ENCODE peak calls at places on chromosome 7, in seven cellular contexts. F is uterus, A is fibroblast of the aortic adventitia, O is WERI-Rb-1, X is A549, Z is neural progenitor cell, K is BJ. V is an unnamed sample.

GRCh38 chr7:92790987-92791386 is 45.4 kb downstream of the CDK6 start:
- DNase-seq in F (no peak), A (peak), X (no peak), K (no peak), O (no peak), Z (no peak), V (no peak)

GRCh38 chr7:20913853-20914252 is 127.2 kb upstream of the SP8 start:
- DNase-seq in O (no peak), X (peak), K (no peak), F (no peak), Z (no peak), A (no peak), V (no peak)

GRCh38 chr7:73332447-73332846 is 4.5 kb downstream of the FKBP6 start:
- DNase-seq in A (no peak), K (no peak), Z (no peak), X (no peak), O (no peak), F (no peak), V (no peak)

GRCh38 chr7:96481831-96482230 is 159.9 kb upstream of the SLC25A13 start:
- DNase-seq in Z (no peak), X (no peak), O (no peak), K (peak), F (no peak), A (peak), V (no peak)

GRCh38 chr7:145082366-145083240 is 246.8 kb upstream of the TPK1 start:
- DNase-seq in F (no peak), K (no peak), X (no peak), O (peak), Z (no peak), A (no peak), V (no peak)

GRCh38 chr7:12297709-12298108 is 86.6 kb downstream of the TMEM106B start:
- DNase-seq in A (no peak), K (no peak), O (no peak), X (no peak), F (no peak), Z (no peak), V (no peak)

GRCh38 chr7:158027646-158028045 is 560.0 kb downstream of the PTPRN2 start:
- DNase-seq in X (no peak), O (no peak), F (no peak), K (no peak), Z (no peak), A (no peak), V (no peak)

GRCh38 chr7:39709768-39710291 is 86.5 kb downstream of the RALA start:
- DNase-seq in X (no peak), A (peak), K (no peak), F (peak), Z (peak), O (peak), V (no peak)

GRCh38 chr7:158432369-158433270 is 155.0 kb downstream of the PTPRN2 start:
- DNase-seq in A (no peak), Z (no peak), X (peak), K (no peak), O (peak), F (no peak), V (peak)

GRCh38 chr7:151882734-151883133 is 5.8 kb upstream of the PRKAG2 start:
- DNase-seq in K (no peak), Z (no peak), F (no peak), A (no peak), O (no peak), X (no peak), V (no peak)

GRCh38 chr7:44284216-44284615 is 41.2 kb downstream of the CAMK2B start:
- DNase-seq in A (no peak), O (peak), Z (no peak), K (no peak), X (no peak), F (peak), V (no peak)

GRCh38 chr7:105580022-105580740 is 1.1 kb downstream of the EFCAB10 start:
- DNase-seq in Z (no peak), K (no peak), F (no peak), O (no peak), A (no peak), X (peak), V (no peak)

GRCh38 chr7:149790146-149790548 is 16.8 kb upstream of the ZNF467 start:
- DNase-seq in Z (peak), K (no peak), F (no peak), A (no peak), O (peak), X (peak), V (peak)

GRCh38 chr7:134086998-134087735 is 40.0 kb upstream of the LRGUK start:
- DNase-seq in Z (no peak), O (no peak), A (no peak), F (no peak), X (no peak), K (no peak), V (no peak)

GRCh38 chr7:76071316-76072242 is 23.7 kb downstream of the MDH2 start:
- DNase-seq in K (no peak), A (peak), O (peak), Z (peak), X (no peak), F (peak), V (peak)

GRCh38 chr7:13139436-13139835 is 452.0 kb downstream of the ARL4A start:
- DNase-seq in K (no peak), Z (no peak), O (no peak), F (no peak), A (no peak), X (no peak), V (no peak)

GRCh38 chr7:55242613-55243012 is 122.5 kb upstream of the LANCL2 start:
- DNase-seq in F (no peak), A (no peak), X (no peak), Z (no peak), O (no peak), K (no peak), V (no peak)

GRCh38 chr7:68014031-68014774 is 1017.6 kb downstream of the TYW1 start:
- DNase-seq in O (no peak), Z (no peak), K (no peak), F (no peak), X (no peak), A (no peak), V (no peak)

GRCh38 chr7:102410123-102410522 is 14.0 kb downstream of the PRKRIP1 start:
- DNase-seq in O (no peak), F (no peak), A (no peak), K (no peak), Z (no peak), X (no peak), V (no peak)

GRCh38 chr7:84175461-84175860 is 19.1 kb downstream of the SEMA3A start:
- DNase-seq in O (no peak), F (no peak), K (no peak), X (no peak), A (no peak), Z (no peak), V (no peak)

GRCh38 chr7:22781230-22781711 is 41.4 kb downstream of the TOMM7 start:
- DNase-seq in K (peak), O (no peak), A (peak), X (no peak), F (peak), Z (no peak), V (no peak)

GRCh38 chr7:89308535-89308934 is 513.0 kb upstream of the TEX47 start:
- DNase-seq in X (no peak), F (no peak), O (no peak), K (no peak), Z (no peak), A (no peak), V (no peak)

GRCh38 chr7:69820479-69821192 is 222.4 kb downstream of the AUTS2 start:
- DNase-seq in Z (no peak), F (no peak), K (no peak), X (no peak), O (no peak), A (no peak), V (no peak)

GRCh38 chr7:94252971-94253370 is 141.7 kb upstream of the COL1A2 start:
- DNase-seq in O (peak), A (no peak), K (no peak), Z (no peak), X (no peak), F (no peak), V (no peak)

GRCh38 chr7:138579136-138579535 is 119.1 kb downstream of the TRIM24 start:
- DNase-seq in F (no peak), O (no peak), Z (no peak), A (no peak), K (no peak), X (no peak), V (no peak)

GRCh38 chr7:134694299-134694698 is 47.6 kb downstream of the BPGM start:
- DNase-seq in K (no peak), O (no peak), F (no peak), A (no peak), X (peak), Z (peak), V (peak)

GRCh38 chr7:144835166-144835611 is 664 bp downstream of the TPK1 start:
- DNase-seq in O (peak), F (peak), A (peak), Z (peak), X (peak), K (no peak), V (peak)

GRCh38 chr7:151088019-151088855 is 2.0 kb downstream of the AGAP3 start:
- DNase-seq in Z (peak), X (no peak), F (no peak), A (no peak), K (no peak), O (no peak), V (peak)

GRCh38 chr7:123749537-123749857 is 694 bp upstream of the WASL start:
- DNase-seq in Z (no peak), X (peak), K (no peak), A (peak), F (no peak), O (no peak), V (no peak)

GRCh38 chr7:103773726-103774125 is 215.7 kb downstream of the RELN start:
- DNase-seq in F (no peak), K (no peak), X (no peak), A (no peak), O (no peak), Z (no peak), V (no peak)
- H3K4me3 ChIP-seq in F (no peak), K (no peak), X (no peak), A (no peak), O (no peak), Z (no peak), V (no peak)

DNA sequence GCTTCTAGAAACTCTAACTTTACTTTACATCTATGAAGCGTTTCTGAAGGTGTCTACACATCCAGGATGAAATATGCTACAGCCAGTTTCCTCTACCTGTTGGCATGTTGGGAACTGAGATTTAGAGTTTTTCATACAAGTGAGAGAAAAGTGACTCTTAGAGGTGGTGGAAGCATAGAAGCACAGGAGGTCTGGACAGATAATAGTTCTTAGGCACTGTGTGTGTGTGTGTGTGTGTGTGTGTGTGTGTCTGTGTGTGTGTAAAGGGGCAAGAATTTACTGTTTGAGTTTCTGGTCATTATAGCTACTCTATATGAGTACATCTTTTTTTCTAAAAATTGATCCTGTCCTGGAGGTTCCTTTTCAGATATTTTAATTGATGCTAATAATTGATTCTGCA is 110.7 kb upstream of the MTPN start:
- DNase-seq in X (no peak), F (no peak), K (no peak), O (no peak), A (no peak), Z (no peak), V (no peak)
- H3K4me3 ChIP-seq in X (no peak), F (no peak), K (no peak), O (no peak), A (no peak), Z (no peak), V (no peak)

GRCh38 chr7:32298403-32299132 is 191.6 kb downstream of the LSM5 start:
- DNase-seq in F (no peak), A (no peak), K (no peak), Z (peak), X (no peak), O (peak), V (peak)
- H3K4me3 ChIP-seq in F (peak), A (no peak), K (peak), Z (peak), X (peak), O (peak), V (peak)

GRCh38 chr7:27131390-27131819 is 848 bp upstream of the HOXA4 start:
- DNase-seq in F (no peak), X (no peak), Z (no peak), O (no peak), K (no peak), A (no peak), V (peak)
- H3K4me3 ChIP-seq in F (peak), X (peak), Z (peak), O (peak), K (peak), A (peak), V (peak)

GRCh38 chr7:36677769-36678435 is 46.4 kb downstream of the AOAH start:
- DNase-seq in F (no peak), K (no peak), Z (no peak), O (no peak), X (no peak), A (no peak), V (no peak)
- H3K4me3 ChIP-seq in F (no peak), K (no peak), Z (no peak), O (no peak), X (no peak), A (no peak), V (no peak)

DNA sequence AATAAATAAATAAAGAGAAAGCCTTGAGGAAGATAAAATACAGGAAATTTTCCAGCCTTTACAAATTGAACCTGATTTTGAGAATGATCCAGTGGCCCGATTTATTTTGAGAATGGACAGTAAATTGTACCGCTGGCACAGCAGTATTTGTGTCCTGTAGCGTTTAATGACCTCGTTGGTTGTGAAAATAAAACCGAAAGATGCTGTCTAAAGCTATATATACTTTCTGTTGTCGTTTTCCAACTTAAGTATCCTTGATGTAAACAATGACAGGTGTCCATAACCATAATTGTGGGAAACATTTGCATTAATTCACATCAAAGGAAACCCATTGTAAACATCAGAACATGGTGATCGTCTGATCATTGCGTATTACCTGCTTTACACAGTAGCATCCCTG is 38.8 kb downstream of the TBXAS1 start:
- DNase-seq in A (no peak), X (no peak), K (no peak), O (no peak), Z (no peak), F (no peak), V (no peak)
- H3K4me3 ChIP-seq in A (no peak), X (no peak), K (no peak), O (no peak), Z (no peak), F (no peak), V (no peak)

GRCh38 chr7:16080131-16080530 is 341.2 kb downstream of the CRPPA start:
- DNase-seq in O (no peak), A (no peak), K (no peak), F (no peak), Z (no peak), X (no peak), V (no peak)

GRCh38 chr7:16086743-16087142 is 334.6 kb downstream of the CRPPA start:
- DNase-seq in F (no peak), Z (no peak), X (no peak), K (no peak), O (no peak), A (no peak), V (no peak)

GRCh38 chr7:16084875-16085274 is 336.5 kb downstream of the CRPPA start:
- DNase-seq in Z (no peak), A (no peak), F (no peak), X (no peak), K (no peak), O (no peak), V (no peak)

GRCh38 chr7:16083931-16084330 is 337.4 kb downstream of the CRPPA start:
- DNase-seq in A (no peak), X (peak), K (no peak), F (no peak), O (no peak), Z (no peak), V (no peak)

DNA sequence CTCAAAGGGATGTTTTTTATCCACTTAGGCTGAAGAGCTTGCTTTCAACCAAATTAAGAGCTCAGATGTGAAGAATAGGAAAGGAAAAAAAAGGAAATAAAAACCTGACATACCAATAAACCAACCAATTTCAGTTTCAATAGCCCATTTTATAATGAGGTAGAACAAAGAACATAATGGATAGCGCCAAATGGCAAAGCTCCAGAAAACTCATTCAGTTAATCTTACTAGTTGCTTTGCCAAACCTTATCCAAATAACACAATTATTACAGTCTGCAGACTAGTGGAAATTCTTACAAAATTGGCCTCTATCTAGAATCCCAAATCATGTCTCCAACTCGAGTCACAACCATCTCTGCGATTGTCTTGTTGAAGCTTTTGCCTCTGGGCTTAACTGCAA is 337.0 kb downstream of the CRPPA start:
- DNase-seq in X (no peak), O (no peak), Z (no peak), F (no peak), K (no peak), A (peak), V (no peak)
- H3K4me3 ChIP-seq in X (no peak), O (no peak), Z (no peak), F (no peak), K (no peak), A (no peak), V (no peak)

DNA sequence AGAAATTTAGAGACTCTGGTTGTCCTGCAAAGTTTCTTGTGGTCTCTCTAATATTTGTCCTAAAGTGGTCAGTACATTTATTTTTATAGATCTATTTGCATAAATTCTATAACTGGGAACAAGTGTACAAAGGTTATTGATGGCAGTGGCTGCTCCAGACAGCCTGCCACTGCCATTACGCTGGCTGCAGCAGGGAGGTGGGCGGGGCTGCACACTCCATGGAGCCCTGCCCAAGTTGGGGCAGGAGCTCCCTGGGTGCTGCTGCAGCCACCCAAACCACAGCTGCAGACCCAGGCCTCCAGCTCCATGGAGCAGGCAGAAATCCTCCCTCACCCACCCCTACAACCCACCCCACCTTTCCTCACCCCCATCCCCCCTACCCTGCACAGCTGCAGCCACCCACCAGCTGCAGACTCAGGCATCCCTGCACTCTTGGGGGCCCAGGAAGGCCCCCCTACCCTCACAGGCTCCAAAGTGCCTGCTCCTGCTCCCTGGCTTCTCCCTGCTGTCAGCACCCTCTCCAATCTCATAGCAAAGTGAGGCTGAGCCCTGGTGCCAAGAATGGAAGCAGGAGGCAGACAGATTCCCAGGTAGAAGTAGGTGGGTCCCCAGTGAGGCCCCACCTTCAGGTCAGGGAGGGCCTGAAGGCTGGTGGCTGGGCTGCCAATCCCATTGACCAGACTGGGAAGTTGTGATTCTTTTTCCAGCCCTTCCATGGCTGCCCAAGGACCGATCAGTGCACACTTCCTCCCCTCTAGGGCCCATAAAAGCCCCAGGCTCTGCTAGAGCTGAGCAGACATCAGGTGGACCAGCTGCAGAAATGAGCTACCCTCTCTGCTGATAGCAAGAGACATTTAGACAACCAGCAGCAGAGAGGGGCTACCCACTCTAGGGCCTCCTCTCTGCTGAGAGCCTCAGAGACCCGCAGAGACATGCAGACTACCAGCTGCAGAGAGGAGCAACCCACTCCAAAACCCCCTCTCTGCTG is 4.8 kb upstream of the CYP3A43 start:
- DNase-seq in K (no peak), O (no peak), A (no peak), Z (no peak), F (no peak), X (no peak), V (no peak)
- H3K4me3 ChIP-seq in K (no peak), O (no peak), A (no peak), Z (no peak), F (no peak), X (no peak), V (no peak)

DNA sequence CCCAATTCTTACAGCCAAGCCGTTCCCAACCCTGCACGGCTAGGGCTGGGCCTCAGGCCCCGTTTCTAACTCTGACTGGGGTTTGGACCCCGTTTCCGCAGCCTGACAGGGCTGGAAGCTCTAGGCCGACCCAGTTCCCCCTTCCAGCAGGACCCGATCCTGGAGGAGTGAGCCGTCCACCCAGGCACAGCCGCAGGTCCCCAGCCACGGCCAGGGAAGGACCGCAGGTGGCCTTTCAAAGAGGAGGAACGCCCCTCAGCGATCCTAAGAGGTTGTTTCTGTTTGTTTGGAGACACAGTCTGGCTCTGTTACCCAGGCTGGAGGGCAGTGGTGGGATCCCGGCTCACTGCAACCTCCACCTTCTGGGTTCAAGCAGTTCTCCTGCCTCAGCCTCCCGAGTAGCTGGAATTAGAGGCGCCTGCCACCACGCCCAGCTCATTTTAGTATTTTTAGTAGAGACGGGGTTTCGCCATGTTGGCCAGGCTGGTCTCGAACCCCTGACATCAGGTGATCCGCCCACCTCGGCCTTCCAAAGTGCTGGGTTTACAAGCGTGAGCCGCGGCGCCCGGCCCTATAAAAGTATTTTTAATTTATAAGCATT is 778 bp upstream of the GET4 start:
- DNase-seq in X (no peak), O (no peak), Z (no peak), K (no peak), F (peak), A (no peak), V (peak)
- H3K4me3 ChIP-seq in X (peak), O (no peak), Z (no peak), K (peak), F (peak), A (peak), V (no peak)